ENCODE peak calls at places on chromosomes 6 and 20, in ten cellular contexts. H, B, K, X, P, V, G, T, W and F are unnamed samples.

GRCh38 chr20:63466861-63467260 is 5.6 kb downstream of the KCNQ2 start:
- DNase-seq in H (no peak), B (no peak), K (no peak), X (no peak), P (no peak), V (no peak), G (no peak), T (no peak), W (no peak), F (no peak)

GRCh38 chr6:12403201-12403826 is 113.2 kb downstream of the EDN1 start:
- DNase-seq in H (peak), B (no peak), K (no peak), X (peak), P (no peak), V (no peak), G (peak), T (no peak), W (no peak), F (no peak)

GRCh38 chr6:26195924-26196845 is 109.0 kb downstream of the HFE start:
- DNase-seq in H (no peak), B (peak), K (no peak), X (peak), P (peak), V (peak), G (peak), T (peak), W (peak), F (no peak)

GRCh38 chr6:154705471-154706113 is 27.6 kb upstream of the SCAF8 start:
- DNase-seq in H (no peak), B (peak), K (no peak), X (no peak), P (peak), V (no peak), G (peak), T (no peak), W (no peak), F (no peak)

GRCh38 chr20:49636447-49636846 is 68.5 kb upstream of the PTGIS start:
- DNase-seq in H (no peak), B (no peak), K (no peak), X (no peak), P (no peak), V (no peak), G (no peak), T (no peak), W (no peak), F (no peak)

GRCh38 chr20:44217342-44218092 is 6.9 kb upstream of the OSER1 start:
- DNase-seq in H (peak), B (peak), K (peak), X (peak), P (peak), V (peak), G (peak), T (peak), W (peak), F (no peak)

GRCh38 chr20:61968036-61968810 is 97.5 kb downstream of the TAF4 start:
- DNase-seq in H (no peak), B (no peak), K (no peak), X (no peak), P (no peak), V (no peak), G (no peak), T (no peak), W (no peak), F (no peak)

GRCh38 chr20:10359621-10360040 is 74.4 kb downstream of the MKKS start:
- DNase-seq in H (no peak), B (no peak), K (no peak), X (peak), P (no peak), V (no peak), G (peak), T (no peak), W (no peak), F (no peak)

GRCh38 chr20:10427060-10427692 is 6.8 kb downstream of the MKKS start:
- DNase-seq in H (peak), B (peak), K (peak), X (peak), P (peak), V (peak), G (peak), T (peak), W (peak), F (no peak)

GRCh38 chr6:64792534-64792933 is 914.5 kb downstream of the EYS start:
- DNase-seq in H (no peak), B (no peak), K (no peak), X (no peak), P (no peak), V (no peak), G (no peak), T (no peak), W (no peak), F (no peak)